ENCODE peak calls at places on chromosome 15, in nine cellular contexts. C is NCI-H146; T is NCI-H460; N is SW 1271; A is kidney glomerular epithelial cell; Q is stimulated activated effector memory CD8-positive, alpha-beta T cell treated with anti-CD3 and anti-CD28 coated beads, Interleukin-12 subunit alpha, Interleukin-12 subunit beta, amount 100 ng/mL, for 72 hours; Y is H9; P is myocyte; F is activated naive CD4-positive, alpha-beta T cell treated with anti-CD3 and anti-CD28 coated beads for 36 hours. S is an unnamed sample.

GRCh38 chr15:40266828-40267304 is 16.0 kb downstream of the ANKRD63 start:
- DNase-seq in A (peak; percentile 95), P (peak; percentile 70), N (peak; percentile 60), C (no peak), Y (no peak), F (peak; percentile 17), Q (no peak), T (peak; percentile 68), S (peak; percentile 80)

GRCh38 chr15:101501703-101502373 is 12.3 kb upstream of the PCSK6 start:
- DNase-seq in T (peak; percentile 7), Q (peak; percentile 69), Y (peak; percentile 89), P (no peak), A (no peak), F (peak; percentile 74), N (no peak), C (no peak), S (no peak)

GRCh38 chr15:95699578-95699977 is 630.9 kb upstream of the NR2F2 start:
- DNase-seq in Q (no peak), N (no peak), F (no peak), P (no peak), T (no peak), A (no peak), Y (no peak), C (no peak), S (no peak)

GRCh38 chr15:48930735-48931134 is 33.0 kb downstream of the SHC4 start:
- DNase-seq in P (no peak), Q (no peak), Y (no peak), T (no peak), C (no peak), F (no peak), N (no peak), A (no peak), S (no peak)

GRCh38 chr15:34436126-34436955 is 1.3 kb downstream of the GOLGA8A start:
- DNase-seq in N (no peak), Q (peak; percentile 71), C (no peak), Y (peak; percentile 28), T (no peak), A (no peak), P (peak; percentile 12), F (peak; percentile 6), S (no peak)

GRCh38 chr15:51629612-51630011 is 7.0 kb upstream of the DMXL2 start:
- DNase-seq in N (no peak), P (no peak), A (no peak), C (no peak), T (no peak), Y (no peak), Q (no peak), F (no peak), S (peak; percentile 31)

GRCh38 chr15:53197426-53197839 is 407.3 kb upstream of the ONECUT1 start:
- DNase-seq in N (no peak), Q (peak; percentile 60), Y (peak; percentile 87), F (peak; percentile 59), C (peak; percentile 64), T (peak; percentile 59), A (peak; percentile 62), P (peak; percentile 49), S (peak; percentile 18)

GRCh38 chr15:42088801-42089640 is 5.3 kb downstream of the PLA2G4D start:
- DNase-seq in T (no peak), N (no peak), C (no peak), A (no peak), Q (no peak), F (no peak), P (no peak), Y (no peak), S (no peak)

GRCh38 chr15:31216210-31216911 is 110.3 kb upstream of the KLF13 start:
- DNase-seq in N (peak; percentile 46), Q (peak; percentile 77), F (peak; percentile 69), C (peak; percentile 86), Y (peak; percentile 83), A (no peak), T (peak; percentile 90), P (peak; percentile 24), S (peak; percentile 49)

GRCh38 chr15:66112388-66112787 is 141.2 kb downstream of the MEGF11 start:
- DNase-seq in T (no peak), F (no peak), Y (no peak), N (no peak), P (no peak), A (no peak), C (no peak), Q (no peak), S (no peak)

GRCh38 chr15:101170568-101171350 is 81.1 kb downstream of the CHSY1 start:
- DNase-seq in P (peak; percentile 25), Y (no peak), C (no peak), Q (no peak), F (no peak), N (no peak), T (peak; percentile 14), A (no peak), S (no peak)

GRCh38 chr15:78992416-78993256 is 47.8 kb upstream of the CTSH start:
- DNase-seq in Y (no peak), F (no peak), N (no peak), P (no peak), C (no peak), Q (no peak), A (no peak), T (no peak), S (no peak)

GRCh38 chr15:89845305-89845893 is 30.7 kb upstream of the ANPEP start:
- DNase-seq in N (peak; percentile 69), A (peak; percentile 91), Q (no peak), Y (no peak), F (no peak), T (peak; percentile 9), C (no peak), P (peak; percentile 91), S (peak; percentile 92)

GRCh38 chr15:96200357-96200972 is 130.0 kb upstream of the NR2F2 start:
- DNase-seq in F (no peak), T (no peak), Q (no peak), Y (no peak), C (no peak), A (no peak), N (no peak), P (peak; percentile 24), S (no peak)

GRCh38 chr15:60299452-60300047 is 98.2 kb downstream of the ANXA2 start:
- DNase-seq in F (no peak), A (no peak), N (no peak), C (peak; percentile 93), P (no peak), Y (peak; percentile 63), Q (no peak), T (no peak), S (peak; percentile 38)

GRCh38 chr15:58666957-58667356 is 82.5 kb downstream of the ADAM10 start:
- DNase-seq in N (no peak), P (no peak), Y (no peak), C (no peak), F (no peak), Q (no peak), A (no peak), T (no peak), S (peak; percentile 47)

GRCh38 chr15:29451201-29451781 is 181.7 kb upstream of the NSMCE3 start:
- DNase-seq in A (no peak), C (no peak), N (no peak), T (no peak), P (no peak), Q (no peak), Y (peak; percentile 75), F (no peak), S (no peak)

GRCh38 chr15:44633603-44634002 is 29.9 kb downstream of the SPG11 start:
- DNase-seq in Y (no peak), P (peak; percentile 8), N (no peak), F (peak; percentile 34), A (no peak), T (peak; percentile 30), C (no peak), Q (no peak), S (peak; percentile 36)

GRCh38 chr15:63466378-63467192 is 37.8 kb upstream of the USP3 start:
- DNase-seq in C (peak; percentile 90), Q (peak; percentile 76), N (no peak), T (peak; percentile 66), Y (peak; percentile 67), F (peak; percentile 71), P (peak; percentile 63), A (peak; percentile 11), S (peak; percentile 75)

GRCh38 chr15:93196136-93196670 is 107.2 kb upstream of the RGMA start:
- DNase-seq in P (no peak), F (no peak), Y (no peak), N (no peak), A (no peak), C (peak; percentile 15), Q (no peak), T (no peak), S (no peak)

GRCh38 chr15:92365079-92365478 is 28.6 kb upstream of the ST8SIA2 start:
- DNase-seq in F (no peak), Y (no peak), Q (no peak), C (no peak), N (no peak), T (peak; percentile 88), P (peak; percentile 56), A (peak; percentile 24), S (peak; percentile 26)

GRCh38 chr15:95262866-95263564 is 1031.7 kb downstream of the MCTP2 start:
- DNase-seq in P (peak; percentile 36), A (no peak), T (no peak), F (no peak), C (no peak), Q (no peak), N (no peak), Y (no peak), S (no peak)

GRCh38 chr15:86877171-86877631 is 797.5 kb downstream of the AGBL1 start:
- DNase-seq in T (no peak), C (peak; percentile 40), A (no peak), Q (no peak), P (peak; percentile 32), Y (no peak), N (no peak), F (no peak), S (peak; percentile 21)

GRCh38 chr15:92770641-92771040 is 115.1 kb upstream of the FAM174B start:
- DNase-seq in Y (no peak), N (no peak), F (no peak), P (no peak), Q (no peak), T (no peak), A (no peak), C (no peak), S (no peak)

GRCh38 chr15:67248106-67248505 is 6.4 kb downstream of the AAGAB start:
- DNase-seq in Q (no peak), Y (no peak), T (no peak), N (no peak), A (no peak), C (no peak), F (no peak), P (no peak), S (no peak)

GRCh38 chr15:91141102-91141501 is 41.0 kb downstream of the SV2B start:
- DNase-seq in F (no peak), Y (no peak), T (no peak), C (no peak), Q (no peak), P (no peak), N (no peak), A (no peak), S (no peak)

GRCh38 chr15:41513282-41514227 is at the start of gene LTK:
- DNase-seq in N (no peak), P (peak; percentile 95), T (no peak), A (no peak), F (no peak), Y (peak; percentile 73), C (peak; percentile 31), Q (no peak), S (no peak)

GRCh38 chr15:96073908-96074307 is 256.6 kb upstream of the NR2F2 start:
- DNase-seq in P (no peak), N (no peak), C (no peak), T (no peak), F (no peak), A (no peak), Y (no peak), Q (no peak), S (no peak)

GRCh38 chr15:78950906-78951840 is 6.3 kb upstream of the CTSH start:
- DNase-seq in P (no peak), T (no peak), C (no peak), Y (no peak), A (peak; percentile 24), N (no peak), Q (no peak), F (no peak), S (peak; percentile 77)

GRCh38 chr15:88644741-88645140 is 5.9 kb downstream of the ISG20 start:
- DNase-seq in Y (peak; percentile 21), N (no peak), F (peak; percentile 2), Q (no peak), T (no peak), A (no peak), P (no peak), C (no peak), S (no peak)

GRCh38 chr15:43186003-43186353 is 775 bp downstream of the CCNDBP1 start:
- DNase-seq in T (no peak), Y (no peak), A (peak; percentile 26), Q (no peak), N (no peak), P (peak; percentile 35), F (no peak), C (no peak), S (no peak)

S was measured in renal cortical epithelial cell.